ENCODE peak calls at places on chromosomes 12 and 14, in four cellular contexts. G is IMR-90, O is mesendoderm, Z is H1. I is an unnamed sample.

GRCh38 chr12:10331642-10332239 is 24.1 kb downstream of the KLRD1 start:
- DNase-seq in G (peak; percentile 62), Z (no peak), O (peak; percentile 79), I (no peak)

GRCh38 chr12:2288471-2288870 is 235.7 kb downstream of the CACNA1C start:
- DNase-seq in O (no peak), Z (no peak), G (no peak), I (no peak)

GRCh38 chr12:5817246-5817645 is 127.8 kb downstream of the ANO2 start:
- DNase-seq in Z (no peak), O (no peak), G (no peak), I (no peak)

GRCh38 chr14:94143239-94143638 is 13.8 kb upstream of the IFI27L2 start:
- DNase-seq in G (no peak), Z (no peak), O (peak; percentile 66), I (peak; percentile 58)

GRCh38 chr12:91099836-91100235 is 11.5 kb downstream of the LUM start:
- DNase-seq in Z (no peak), G (no peak), O (no peak), I (no peak)

GRCh38 chr12:92439397-92439779 is 263.4 kb upstream of the PLEKHG7 start:
- DNase-seq in O (no peak), Z (no peak), G (peak; percentile 31), I (no peak)

GRCh38 chr12:7019043-7019569 is 830 bp upstream of the LPCAT3 start:
- DNase-seq in Z (no peak), G (no peak), O (peak; percentile 16), I (no peak)

GRCh38 chr14:21241218-21241819 is 27.9 kb downstream of the HNRNPC start:
- DNase-seq in G (peak; percentile 38), O (no peak), Z (no peak), I (no peak)

GRCh38 chr12:11067514-11067913 is 5.4 kb upstream of the TAS2R46 start:
- DNase-seq in Z (no peak), G (peak; percentile 10), O (no peak), I (no peak)

GRCh38 chr12:110819150-110819549 is 27.6 kb upstream of the CCDC63 start:
- DNase-seq in Z (no peak), O (no peak), G (no peak), I (no peak)

GRCh38 chr12:27969901-27970390 is 2.6 kb downstream of the PTHLH start:
- DNase-seq in O (peak; percentile 88), Z (no peak), G (peak; percentile 53), I (peak; percentile 84)

GRCh38 chr14:20686386-20687143 is 2.0 kb upstream of the ANG start:
- DNase-seq in G (no peak), Z (no peak), O (no peak), I (no peak)

GRCh38 chr14:100088226-100088625 is 23.0 kb downstream of the EVL start:
- DNase-seq in G (no peak), Z (no peak), O (no peak), I (no peak)

GRCh38 chr14:103074699-103075341 is 9.2 kb upstream of the LBHD2 start:
- DNase-seq in O (no peak), Z (no peak), G (no peak), I (peak; percentile 69)

GRCh38 chr12:8658361-8658760 is 4.3 kb downstream of the MFAP5 start:
- DNase-seq in O (peak; percentile 79), Z (no peak), G (peak; percentile 50), I (no peak)

GRCh38 chr14:99026471-99026870 is 245.5 kb downstream of the BCL11B start:
- DNase-seq in G (no peak), Z (no peak), O (peak; percentile 60), I (no peak)

GRCh38 chr12:52884526-52885293 is 20.2 kb downstream of the KRT8 start:
- DNase-seq in Z (no peak), G (peak; percentile 36), O (peak; percentile 99), I (peak; percentile 90)

GRCh38 chr12:57234571-57235011 is 5.1 kb downstream of the SHMT2 start:
- DNase-seq in O (no peak), G (no peak), Z (no peak), I (no peak)

GRCh38 chr14:52446355-52446754 is 106.0 kb downstream of the TXNDC16 start:
- DNase-seq in Z (no peak), G (no peak), O (no peak), I (no peak)

GRCh38 chr12:60834806-60835205 is 1239.0 kb downstream of the SLC16A7 start:
- DNase-seq in G (no peak), O (no peak), Z (no peak), I (no peak)

GRCh38 chr14:34347683-34348082 is 114.4 kb downstream of the SPTSSA start:
- DNase-seq in Z (no peak), G (no peak), O (no peak), I (no peak)

GRCh38 chr12:13940466-13940865 is 40.9 kb downstream of the GRIN2B start:
- DNase-seq in O (no peak), G (no peak), Z (no peak), I (no peak)

GRCh38 chr12:123143753-123144461 is 7.0 kb downstream of the PITPNM2 start:
- DNase-seq in G (no peak), Z (no peak), O (no peak), I (no peak)

GRCh38 chr12:114445401-114446323 is 39.7 kb upstream of the TBX5 start:
- DNase-seq in O (no peak), Z (no peak), G (no peak), I (no peak)

GRCh38 chr12:108890208-108890607 is 10.3 kb downstream of the DAO start:
- DNase-seq in G (peak; percentile 15), O (peak; percentile 37), Z (no peak), I (peak; percentile 54)

GRCh38 chr12:23950775-23951391 is 1.4 kb upstream of the SOX5 start:
- DNase-seq in O (no peak), Z (no peak), G (peak; percentile 17), I (no peak)

GRCh38 chr14:43022094-43022800 is 1415.6 kb downstream of the LRFN5 start:
- DNase-seq in Z (no peak), G (no peak), O (no peak), I (no peak)

GRCh38 chr12:51323966-51324895 is at the start of gene BIN2:
- DNase-seq in O (no peak), Z (no peak), G (no peak), I (no peak)

GRCh38 chr14:105290598-105291356 is 10.0 kb downstream of the BRF1 start:
- DNase-seq in Z (no peak), O (no peak), G (no peak), I (no peak)

GRCh38 chr14:99273025-99273723 is 1.2 kb upstream of the BCL11B start:
- DNase-seq in Z (no peak), G (no peak), O (peak; percentile 93), I (peak; percentile 84)

GRCh38 chr14:36293824-36294223 is 26.6 kb downstream of the MBIP start:
- DNase-seq in Z (no peak), O (no peak), G (peak; percentile 62), I (no peak)
- H4K5ac ChIP-seq in Z (no peak overlapping the region), O (no peak overlapping the region), G (no peak overlapping the region), I (no peak overlapping the region)

GRCh38 chr14:25911831-25912230 is 686.0 kb downstream of the NOVA1 start:
- DNase-seq in G (no peak), Z (no peak), O (no peak), I (no peak)
- H4K5ac ChIP-seq in G (no peak overlapping the region), Z (no peak overlapping the region), O (no peak overlapping the region), I (no peak overlapping the region)

GRCh38 chr14:79581912-79582576 is 629.3 kb downstream of the DIO2 start:
- DNase-seq in O (peak; percentile 28), Z (no peak), G (peak; percentile 65), I (no peak)
- H4K5ac ChIP-seq in O (no peak overlapping the region), Z (no peak overlapping the region), G (peak overlapping the region; percentile 89), I (no peak overlapping the region)

DNA sequence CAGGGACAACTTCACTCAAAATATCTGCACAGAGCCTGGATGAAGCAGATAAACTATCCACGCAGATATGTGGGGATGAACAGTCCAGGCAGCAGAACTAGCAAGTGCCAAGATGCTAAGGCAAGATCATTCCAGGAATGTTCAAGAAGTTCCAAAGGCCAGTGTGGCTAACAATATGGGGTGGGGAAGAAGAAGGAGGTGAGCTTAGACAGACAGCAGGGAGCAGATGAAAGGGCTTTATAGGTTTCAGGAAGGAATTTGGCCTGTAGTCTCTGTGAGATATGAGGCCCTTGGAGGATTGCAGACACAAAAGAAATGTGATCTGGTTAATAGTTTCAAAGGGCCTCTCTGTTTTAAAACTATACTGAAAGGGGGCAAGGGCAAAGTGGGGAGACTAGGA is 63.5 kb upstream of the PPM1H start:
- DNase-seq in G (no peak), O (peak; percentile 16), Z (no peak), I (no peak)
- H4K5ac ChIP-seq in G (no peak overlapping the region), O (no peak overlapping the region), Z (no peak overlapping the region), I (no peak overlapping the region)

GRCh38 chr12:116358850-116359761 is 81.6 kb upstream of the MED13L start:
- DNase-seq in Z (no peak), O (peak; percentile 89), G (peak; percentile 94), I (peak; percentile 91)
- H4K5ac ChIP-seq in Z (peak overlapping the region; percentile 59), O (no peak overlapping the region), G (peak overlapping the region; percentile 33), I (no peak overlapping the region)

GRCh38 chr12:83320350-83320749 is 633.6 kb downstream of the TMTC2 start:
- DNase-seq in Z (no peak), O (no peak), G (no peak), I (no peak)

GRCh38 chr12:83318386-83318971 is 631.8 kb downstream of the TMTC2 start:
- DNase-seq in Z (no peak), O (no peak), G (peak; percentile 34), I (no peak)

GRCh38 chr12:83321971-83322370 is 635.3 kb downstream of the TMTC2 start:
- DNase-seq in G (no peak), Z (no peak), O (no peak), I (no peak)

GRCh38 chr12:83322816-83323215 is 636.1 kb downstream of the TMTC2 start:
- DNase-seq in O (no peak), Z (no peak), G (no peak), I (no peak)

DNA sequence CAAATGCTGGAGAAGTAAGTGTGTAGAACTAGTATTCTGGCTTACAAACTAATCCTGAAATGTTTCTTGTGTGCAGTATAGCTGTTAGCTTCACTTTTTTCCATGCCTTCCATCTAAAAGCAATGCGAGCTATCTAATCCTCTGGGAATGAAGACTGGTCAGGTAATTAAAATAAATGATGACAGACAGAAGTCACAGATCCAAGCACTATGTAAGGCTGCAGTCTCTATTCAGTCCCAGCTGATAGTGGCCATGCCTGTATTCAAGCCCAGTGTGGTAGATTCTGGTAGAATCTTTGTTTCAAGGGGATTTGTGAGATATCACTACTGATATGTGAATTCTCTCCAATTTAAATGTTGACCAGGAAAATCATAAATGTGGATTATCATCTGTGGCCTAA is 637.2 kb downstream of the TMTC2 start:
- DNase-seq in Z (no peak), G (no peak), O (peak; percentile 71), I (no peak)
- H4K5ac ChIP-seq in Z (no peak overlapping the region), G (no peak overlapping the region), O (no peak overlapping the region), I (no peak overlapping the region)

DNA sequence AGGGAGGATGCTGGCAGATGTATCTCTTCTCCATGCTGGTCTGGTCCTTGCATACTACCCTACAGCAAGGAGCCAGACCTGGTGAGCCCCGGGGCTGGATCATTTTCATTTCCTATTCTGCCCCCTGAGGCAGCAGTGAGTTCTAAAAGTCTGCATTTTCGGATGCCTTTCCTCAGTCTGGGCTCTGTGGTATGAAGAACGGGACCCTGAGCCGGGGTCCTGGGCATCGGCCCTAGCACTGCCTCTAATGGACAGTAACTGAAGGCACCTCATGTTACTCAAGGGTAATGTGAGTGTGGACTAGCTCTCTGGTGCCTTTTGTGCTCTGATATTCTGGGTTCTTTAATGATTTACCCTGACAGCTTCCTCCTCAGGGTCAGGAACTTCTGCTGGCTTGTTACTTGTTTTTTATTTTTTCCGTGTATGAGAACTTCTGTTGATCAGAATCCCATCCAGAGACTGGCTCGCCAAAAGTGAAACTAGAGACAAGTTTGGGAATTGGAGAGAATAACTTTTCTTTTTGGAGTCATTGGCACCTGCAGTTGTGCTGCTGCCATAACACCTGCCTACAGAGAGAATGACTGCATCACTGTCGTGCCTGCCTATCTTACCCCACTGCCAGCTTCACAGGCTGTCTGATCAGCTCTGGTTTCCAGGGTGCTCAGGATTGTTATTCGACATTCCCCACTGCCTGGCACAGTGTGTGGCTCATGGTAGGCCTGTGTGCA is 62.3 kb downstream of the SUSD6 start:
- DNase-seq in Z (no peak), G (no peak), O (peak; percentile 39), I (no peak)
- H4K5ac ChIP-seq in Z (no peak overlapping the region), G (no peak overlapping the region), O (no peak overlapping the region), I (no peak overlapping the region)